ENCODE peak calls at places on chromosomes 1 and 21, in eight cellular contexts. O, V, H, E, M, P, U and J are unnamed samples. For H3K9me3, the result is how much of the 10 kb centered on the place peaks cover.

GRCh38 chr1:160032165-160032827 is 506 bp upstream of the PIGM start:
- DNase-seq in U (peak), O (no peak), H (no peak), P (no peak), V (no peak), E (peak), M (peak), J (no peak)

GRCh38 chr1:19033926-19034680 is 77.6 kb upstream of the IFFO2 start:
- DNase-seq in M (peak), U (no peak), P (no peak), O (no peak), V (peak), H (peak), E (peak), J (peak)

GRCh38 chr21:16942703-16943102 is 570.1 kb upstream of the CXADR start:
- DNase-seq in H (peak), U (no peak), O (peak), V (peak), E (peak), P (no peak), M (peak), J (no peak)

GRCh38 chr1:65431111-65431705 is 10.7 kb downstream of the LEPR start:
- DNase-seq in E (peak), V (peak), O (peak), U (peak), P (no peak), M (no peak), H (peak), J (peak)

GRCh38 chr1:167797005-167797404 is 75.2 kb downstream of the MPZL1 start:
- DNase-seq in E (peak), O (peak), V (peak), U (peak), M (peak), P (no peak), H (peak), J (peak)

GRCh38 chr1:152037920-152038658 is 1.3 kb upstream of the S100A11 start:
- DNase-seq in O (no peak), H (no peak), E (no peak), P (no peak), V (no peak), M (no peak), U (peak), J (peak)

GRCh38 chr1:208455821-208456220 is 211.6 kb upstream of the PLXNA2 start:
- DNase-seq in E (peak), U (no peak), P (no peak), H (peak), V (no peak), M (peak), O (no peak), J (no peak)

GRCh38 chr1:211610779-211611556 is 32.0 kb upstream of the SLC30A1 start:
- DNase-seq in O (peak), H (peak), M (no peak), E (no peak), P (no peak), V (peak), U (no peak), J (no peak)

GRCh38 chr1:180131510-180131909 is 23.2 kb upstream of the QSOX1 start:
- DNase-seq in M (peak), O (peak), H (peak), U (no peak), E (no peak), P (no peak), V (peak), J (peak)

GRCh38 chr1:244801246-244801645 is 34.2 kb upstream of the COX20 start:
- DNase-seq in M (peak), O (peak), V (peak), E (peak), P (peak), U (peak), H (no peak), J (peak)

GRCh38 chr1:83097715-83098613 is 901.0 kb downstream of the TTLL7 start:
- DNase-seq in E (no peak), H (no peak), V (no peak), M (no peak), O (no peak), P (no peak), U (no peak), J (no peak)

GRCh38 chr1:26696645-26697440 is 1.0 kb downstream of the ARID1A start:
- DNase-seq in U (peak), O (no peak), M (no peak), P (no peak), V (no peak), E (no peak), H (no peak), J (peak)

GRCh38 chr1:202063093-202063492 is 52.7 kb downstream of the ELF3 start:
- DNase-seq in M (no peak), P (no peak), E (peak), H (no peak), O (peak), V (peak), U (no peak), J (no peak)

GRCh38 chr1:5898266-5898665 is 94.0 kb downstream of the NPHP4 start:
- DNase-seq in M (no peak), O (no peak), U (no peak), H (no peak), P (no peak), V (no peak), E (no peak), J (peak)

GRCh38 chr1:201311356-201312011 is 28.2 kb downstream of the PKP1 start:
- DNase-seq in H (no peak), U (no peak), V (no peak), E (no peak), O (no peak), P (no peak), M (peak), J (peak)

GRCh38 chr1:94925561-94926364 is 1.1 kb downstream of the CNN3 start:
- DNase-seq in H (peak), E (peak), P (peak), V (peak), O (peak), M (peak), U (no peak), J (peak)

GRCh38 chr1:94924967-94925366 is 1.9 kb downstream of the CNN3 start:
- DNase-seq in E (peak), O (peak), H (peak), P (no peak), M (peak), V (peak), U (no peak), J (no peak)

GRCh38 chr1:94927405-94928175 is 680 bp upstream of the CNN3 start:
- DNase-seq in V (peak), H (peak), P (no peak), O (peak), M (peak), E (no peak), U (no peak), J (peak)

GRCh38 chr1:94926915-94927404 is at the start of gene CNN3:
- DNase-seq in V (peak), P (peak), H (peak), U (no peak), E (peak), O (peak), M (peak), J (peak)

DNA sequence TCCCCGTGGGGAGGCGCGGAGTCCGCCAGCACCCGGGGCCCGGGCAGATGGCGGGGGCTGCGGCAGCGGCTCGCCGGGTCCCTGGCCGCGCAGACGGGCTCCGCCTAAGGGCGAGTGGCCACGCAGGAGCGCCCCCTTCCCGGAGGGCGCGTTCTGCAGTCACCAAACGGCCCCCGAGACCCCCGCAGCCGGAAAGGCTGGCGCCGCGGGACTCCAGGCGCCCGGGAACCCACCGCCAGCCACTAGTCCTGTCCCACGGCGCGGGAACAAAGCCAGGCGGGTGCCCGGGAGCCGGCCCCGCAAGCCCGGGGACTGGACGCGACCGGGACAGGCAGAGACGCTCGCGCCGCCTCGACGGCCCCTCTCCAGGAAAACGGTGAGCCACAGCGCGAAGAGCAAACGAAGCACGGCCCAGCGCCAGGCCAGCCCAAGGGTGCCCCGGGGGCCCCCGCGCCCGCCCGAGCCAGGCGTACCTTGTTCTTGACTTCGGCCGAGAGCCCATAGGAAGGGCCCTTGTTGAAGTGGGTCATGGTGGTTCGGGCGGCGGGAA is 470 bp downstream of the CNN3 start:
- DNase-seq in U (no peak), H (no peak), V (peak), E (peak), P (no peak), O (peak), M (peak), J (peak)
- TF ChIP-seq CTCF in U (no peak), H (no peak), V (peak), E (peak), P (peak), O (peak), M (peak), J (peak)

GRCh38 chr21:43702785-43703067 is 16.2 kb upstream of the PDXK start:
- DNase-seq in U (no peak), H (peak), O (no peak), P (no peak), E (no peak), V (no peak), M (no peak), J (peak)
- H2AFZ ChIP-seq in U (no peak), H (peak), O (no peak), P (no peak), E (no peak), V (peak), M (no peak), J (no peak)

GRCh38 chr1:155947741-155948140 is 6.3 kb downstream of the RXFP4 start:
- DNase-seq in O (no peak), M (no peak), P (no peak), E (no peak), U (no peak), V (no peak), H (no peak), J (peak)

GRCh38 chr1:155950829-155951228 is 9.4 kb downstream of the RXFP4 start:
- DNase-seq in U (no peak), M (no peak), H (no peak), O (no peak), E (no peak), V (no peak), P (no peak), J (no peak)

GRCh38 chr1:155952505-155952890 is 11.1 kb downstream of the RXFP4 start:
- DNase-seq in M (no peak), U (no peak), P (no peak), H (no peak), O (no peak), E (no peak), V (no peak), J (peak)

GRCh38 chr1:155954645-155955044 is 13.2 kb downstream of the RXFP4 start:
- DNase-seq in V (no peak), U (no peak), O (no peak), E (no peak), M (no peak), H (no peak), P (no peak), J (peak)

GRCh38 chr1:155951753-155952504 is 10.5 kb downstream of the RXFP4 start:
- DNase-seq in H (no peak), E (no peak), V (no peak), U (no peak), O (no peak), M (no peak), P (no peak), J (no peak)
- H3K9me3 ChIP-seq in H (under half), E (under half), V (under half), U (under half), O (under half), M (under half), P (under half), J (under half)

GRCh38 chr1:188706742-188707141 is 1770.9 kb downstream of the BRINP3 start:
- DNase-seq in E (peak), U (no peak), P (peak), O (no peak), V (peak), M (peak), H (peak), J (no peak)
- TF ChIP-seq CTCF in E (peak), U (no peak), P (peak), O (no peak), V (no peak), M (peak), H (peak), J (no peak)

GRCh38 chr1:155176544-155177071 is 3.0 kb downstream of the TRIM46 start:
- DNase-seq in P (peak), E (peak), V (peak), U (peak), H (no peak), M (peak), O (peak), J (peak)
- H2AFZ ChIP-seq in P (no peak), E (no peak), V (peak), U (no peak), H (no peak), M (peak), O (no peak), J (no peak)

GRCh38 chr1:112894561-112895011 is 61.4 kb downstream of the SLC16A1 start:
- DNase-seq in E (no peak), P (no peak), M (no peak), H (no peak), U (no peak), V (no peak), O (no peak), J (no peak)
- H3K9me3 ChIP-seq in E (under half), P (under half), M (under half), H (under half), U (under half), V (under half), O (under half), J (under half)

DNA sequence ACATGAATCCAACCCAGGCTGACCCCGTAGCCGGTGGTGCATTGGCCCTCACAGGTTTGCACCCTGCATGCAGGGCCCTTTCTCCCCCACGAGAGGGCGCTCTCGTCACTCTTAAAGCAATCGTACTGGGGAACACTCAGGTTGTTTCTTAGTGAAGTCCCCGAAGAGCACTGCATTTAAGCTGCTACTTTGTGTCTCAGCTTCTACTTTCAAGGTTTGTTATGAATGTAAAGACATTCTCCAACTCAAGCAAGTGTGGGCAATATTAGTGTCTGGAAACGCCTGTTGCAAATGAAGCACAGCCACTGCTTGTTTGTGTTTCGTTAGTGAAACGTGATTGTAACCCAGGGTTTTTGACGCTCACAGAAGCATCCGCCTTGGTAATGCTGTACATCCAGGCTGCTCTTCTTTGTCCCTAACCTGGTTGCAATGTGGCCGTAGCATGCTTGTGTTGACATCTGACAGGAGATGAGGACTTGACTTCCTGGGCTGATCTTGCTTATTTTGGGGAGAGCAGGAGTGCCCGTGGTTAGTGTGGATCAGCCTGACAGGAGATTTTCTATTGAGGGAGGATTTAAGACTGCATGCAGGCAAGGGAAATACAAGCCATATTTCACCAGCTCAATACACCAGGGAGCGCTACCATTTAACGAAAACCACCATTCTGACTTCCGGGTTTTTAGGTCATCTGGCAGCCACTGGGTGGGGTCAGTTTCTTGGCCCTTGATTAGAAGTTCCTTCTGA is 79.8 kb downstream of the ST6GALNAC3 start:
- DNase-seq in U (peak), O (peak), P (peak), V (peak), E (peak), H (peak), M (peak), J (peak)
- TF ChIP-seq CTCF in U (peak), O (peak), P (peak), V (peak), E (peak), H (peak), M (peak), J (peak)

GRCh38 chr1:10851024-10852013 is 54.9 kb upstream of the CASZ1 start:
- DNase-seq in P (no peak), V (no peak), H (no peak), E (no peak), U (no peak), M (no peak), O (no peak), J (peak)
- H2AFZ ChIP-seq in P (no peak), V (no peak), H (no peak), E (no peak), U (no peak), M (no peak), O (no peak), J (no peak)

GRCh38 chr1:3998086-3998485 is 98.0 kb upstream of the C1orf174 start:
- DNase-seq in H (no peak), U (no peak), M (peak), E (no peak), V (no peak), O (no peak), P (no peak), J (no peak)
- H3K9me3 ChIP-seq in H (under half), U (under half), M (under half), E (under half), V (half or more), O (under half), P (under half), J (under half)

GRCh38 chr21:41168391-41169257 is 664 bp downstream of the BACE2 start:
- DNase-seq in V (peak), H (peak), U (no peak), E (peak), P (no peak), O (peak), M (peak), J (peak)
- TF ChIP-seq CTCF in V (no peak), H (no peak), U (no peak), E (no peak), P (no peak), O (no peak), M (peak), J (no peak)